ENCODE peak calls at places on chromosomes 11 and 22, in five cellular contexts. L is heart left ventricle, P is AG04450, C is heart right ventricle, K is SK-N-SH. G is an unnamed sample.

GRCh38 chr11:2393111-2393868 is 7.3 kb upstream of the TSSC4 start:
- DNase-seq in K (no peak), L (no peak), C (no peak), P (no peak), G (no peak)

GRCh38 chr11:94574193-94574961 is 7.2 kb downstream of the PIWIL4 start:
- DNase-seq in K (no peak), P (peak; percentile 56), L (no peak), C (no peak), G (no peak)

GRCh38 chr11:118214210-118214914 is 10.4 kb downstream of the JAML start:
- DNase-seq in P (no peak), K (no peak), C (no peak), L (no peak), G (no peak)

GRCh38 chr11:17934194-17934593 is 78.7 kb downstream of the SERGEF start:
- DNase-seq in K (no peak), C (no peak), P (no peak), L (no peak), G (no peak)

GRCh38 chr11:65983589-65983987 is 18.4 kb downstream of the EIF1AD start:
- DNase-seq in P (no peak), C (no peak), K (no peak), L (no peak), G (no peak)

GRCh38 chr22:37213941-37214340 is 1.7 kb upstream of the SSTR3 start:
- DNase-seq in C (no peak), P (no peak), K (no peak), L (no peak), G (no peak)

GRCh38 chr11:897226-898159 is 13.1 kb downstream of the CHID1 start:
- DNase-seq in P (no peak), K (no peak), L (no peak), C (no peak), G (no peak)

GRCh38 chr11:129652828-129653227 is 162.8 kb upstream of the TMEM45B start:
- DNase-seq in P (peak; percentile 30), L (no peak), C (no peak), K (no peak), G (no peak)

GRCh38 chr11:69945157-69945556 is 125.9 kb upstream of the FGF3 start:
- DNase-seq in K (no peak), C (no peak), L (no peak), P (no peak), G (no peak)

GRCh38 chr11:65852508-65853248 is 5.3 kb downstream of the CFL1 start:
- DNase-seq in K (peak; percentile 36), L (no peak), C (no peak), P (no peak), G (no peak)

GRCh38 chr11:27571151-27571840 is 64.7 kb upstream of the LIN7C start:
- DNase-seq in L (no peak), K (peak; percentile 7), P (peak; percentile 75), C (no peak), G (peak; percentile 25)

GRCh38 chr11:95231881-95232605 is 1.0 kb upstream of the SESN3 start:
- DNase-seq in C (peak; percentile 67), L (peak; percentile 64), P (no peak), K (peak; percentile 61), G (peak; percentile 85)

GRCh38 chr11:46553746-46554204 is 40.0 kb downstream of the AMBRA1 start:
- DNase-seq in C (no peak), L (no peak), K (no peak), P (no peak), G (no peak)

GRCh38 chr11:76208829-76209670 is 2.7 kb upstream of the WNT11 start:
- DNase-seq in L (peak; percentile 83), C (peak; percentile 86), K (peak; percentile 92), P (no peak), G (peak; percentile 89)

GRCh38 chr11:124315052-124315451 is 1.3 kb upstream of the OR8D1 start:
- DNase-seq in C (no peak), P (peak; percentile 30), L (no peak), K (no peak), G (no peak)

GRCh38 chr11:3949132-3949531 is 93.7 kb downstream of the STIM1 start:
- DNase-seq in K (no peak), L (no peak), C (no peak), P (no peak), G (no peak)

GRCh38 chr11:15493066-15493465 is 378.3 kb downstream of the INSC start:
- DNase-seq in K (no peak), C (no peak), L (no peak), P (no peak), G (peak; percentile 54)

GRCh38 chr22:50182176-50183081 is 3.3 kb upstream of the TRABD start:
- DNase-seq in P (no peak), K (no peak), C (no peak), L (no peak), G (no peak)

GRCh38 chr11:65355776-65356393 is 1.3 kb downstream of the TIGD3 start:
- DNase-seq in L (peak; percentile 43), C (peak; percentile 52), K (no peak), P (no peak), G (peak; percentile 75)

GRCh38 chr11:117818036-117818858 is 6.3 kb downstream of the FXYD2 start:
- DNase-seq in K (no peak), C (no peak), P (no peak), L (no peak), G (no peak)

GRCh38 chr22:38826801-38827200 is 17.0 kb downstream of the NPTXR start:
- DNase-seq in K (no peak), P (no peak), C (no peak), L (no peak), G (no peak)

GRCh38 chr11:119424276-119424675 is 1.3 kb upstream of the THY1 start:
- DNase-seq in P (no peak), L (no peak), C (no peak), K (no peak), G (no peak)

GRCh38 chr22:30297276-30298004 is 8.1 kb upstream of the CASTOR1 start:
- DNase-seq in K (no peak), L (no peak), P (no peak), C (no peak), G (no peak)

GRCh38 chr22:30296851-30297250 is 7.5 kb upstream of the CASTOR1 start:
- DNase-seq in L (no peak), P (no peak), K (no peak), C (no peak), G (no peak)

GRCh38 chr22:30295576-30295975 is 6.3 kb upstream of the CASTOR1 start:
- DNase-seq in P (no peak), K (no peak), L (no peak), C (no peak), G (no peak)

GRCh38 chr22:30294830-30295229 is 5.5 kb upstream of the CASTOR1 start:
- DNase-seq in C (no peak), K (no peak), P (no peak), L (no peak), G (no peak)

DNA sequence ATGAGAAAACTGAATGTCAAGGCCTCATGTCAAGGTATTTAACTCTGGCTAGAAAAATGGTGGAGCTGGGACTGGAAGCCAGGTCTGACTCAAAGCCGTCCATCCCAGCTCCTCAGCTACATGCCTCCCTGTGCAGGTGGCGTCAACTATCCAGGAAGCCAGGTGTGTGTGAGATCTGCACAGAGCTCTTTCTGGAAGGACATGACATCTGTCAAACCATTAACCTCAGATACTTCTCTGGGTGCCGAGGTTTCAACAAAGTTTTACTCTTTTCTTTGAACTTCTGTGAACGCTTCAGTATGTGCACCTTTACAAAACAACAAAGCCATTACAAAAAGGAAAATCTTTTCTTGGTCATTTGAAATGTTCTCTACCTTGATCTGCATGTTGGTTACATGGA is 7.0 kb upstream of the CASTOR1 start:
- DNase-seq in P (no peak), C (no peak), K (no peak), L (no peak), G (no peak)
- H3K27ac ChIP-seq in P (no peak overlapping the region), C (no peak overlapping the region), K (no peak overlapping the region), L (no peak overlapping the region), G (no peak overlapping the region)

GRCh38 chr11:57416436-57416835 is 10.5 kb downstream of the SLC43A3 start:
- DNase-seq in P (no peak), K (no peak), L (no peak), C (no peak), G (no peak)

GRCh38 chr11:57410287-57410686 is 16.6 kb downstream of the SLC43A3 start:
- DNase-seq in P (peak; percentile 81), L (no peak), K (no peak), C (no peak), G (no peak)

GRCh38 chr11:57417056-57417455 is 9.9 kb downstream of the SLC43A3 start:
- DNase-seq in K (no peak), C (no peak), L (no peak), P (no peak), G (no peak)

GRCh38 chr11:57414612-57415212 is 12.2 kb downstream of the SLC43A3 start:
- DNase-seq in P (no peak), C (no peak), L (no peak), K (no peak), G (no peak)

GRCh38 chr11:57413681-57414080 is 13.2 kb downstream of the SLC43A3 start:
- DNase-seq in P (no peak), L (no peak), K (no peak), C (no peak), G (no peak)
- H3K27ac ChIP-seq in P (no peak overlapping the region), L (no peak overlapping the region), K (no peak overlapping the region), C (no peak overlapping the region), G (no peak overlapping the region)

GRCh38 chr22:26394787-26395186 is 34.3 kb upstream of the ASPHD2 start:
- DNase-seq in C (no peak), K (no peak), L (no peak), P (no peak), G (peak; percentile 66)

GRCh38 chr22:26393929-26394328 is 35.1 kb upstream of the ASPHD2 start:
- DNase-seq in L (no peak), C (no peak), P (no peak), K (no peak), G (peak; percentile 54)

GRCh38 chr22:26395926-26396325 is 33.1 kb upstream of the ASPHD2 start:
- DNase-seq in L (no peak), C (no peak), P (no peak), K (no peak), G (peak; percentile 25)

GRCh38 chr22:26389125-26389524 is 39.9 kb upstream of the ASPHD2 start:
- DNase-seq in L (no peak), K (no peak), P (no peak), C (no peak), G (no peak)

DNA sequence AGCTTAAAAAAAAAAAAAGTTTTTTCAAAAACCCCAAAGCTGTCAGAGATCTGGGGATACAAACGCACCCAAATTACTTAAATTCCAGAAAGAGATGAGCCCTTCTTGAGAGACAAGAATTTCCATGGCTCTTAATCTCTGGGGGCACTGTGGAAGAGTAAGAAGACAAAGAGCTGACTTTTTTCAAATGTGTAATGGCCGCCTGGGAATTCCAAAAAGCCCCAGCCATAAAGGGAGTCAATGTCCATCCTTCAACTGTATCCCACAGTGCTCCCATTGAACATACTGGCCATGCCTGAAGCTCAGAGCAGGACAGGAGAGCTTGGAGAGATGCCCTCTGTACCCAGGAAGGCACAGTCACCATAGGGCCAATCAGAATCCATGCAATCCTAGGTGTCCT is 37.4 kb upstream of the ASPHD2 start:
- DNase-seq in L (no peak), P (no peak), C (no peak), K (no peak), G (peak; percentile 43)
- H3K27ac ChIP-seq in L (no peak overlapping the region), P (no peak overlapping the region), C (no peak overlapping the region), K (no peak overlapping the region), G (no peak overlapping the region)

DNA sequence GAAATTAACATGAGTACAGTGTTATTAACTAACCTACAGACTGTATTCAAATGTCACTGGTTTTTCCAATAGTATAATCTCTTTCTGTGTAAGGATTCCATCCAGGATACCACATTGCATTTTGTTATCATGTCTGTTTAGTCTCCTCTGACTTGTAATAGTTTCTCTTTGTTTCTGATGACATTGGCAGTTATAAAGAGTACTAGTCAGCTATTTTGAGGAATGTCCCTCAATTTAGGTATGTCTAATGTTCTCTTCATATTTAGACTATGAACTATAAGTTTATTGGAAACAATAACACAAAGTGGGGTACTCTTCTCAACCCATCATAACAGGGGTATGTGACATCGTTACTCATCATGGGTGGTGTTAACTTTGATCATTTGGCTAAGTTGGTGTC is 20.3 kb upstream of the ME3 start:
- DNase-seq in P (no peak), L (no peak), C (no peak), K (no peak), G (no peak)
- H3K27ac ChIP-seq in P (no peak overlapping the region), L (no peak overlapping the region), C (no peak overlapping the region), K (peak overlapping the region; percentile 64), G (no peak overlapping the region)

G was measured in GM23338.